ENCODE peak calls at places on chromosome 21, in seven cellular contexts. W is activated gamma-delta T cell treated with Interleukin-2 at 50 U/mL for 16 hours; I is activated T-helper 1 cell treated with anti-CD3 and anti-CD28 coated beads, Interleukin-2, amount 50 U/mL, for 16 hours; H is uterus; G is fibroblast of the aortic adventitia; J is adipocyte; Q is T47D. V is an unnamed sample.

GRCh38 chr21:25885880-25886279 is 151.1 kb downstream of the GABPA start:
- DNase-seq in Q (no peak), H (no peak), G (peak), J (no peak), W (no peak), I (no peak), V (no peak)

GRCh38 chr21:23402929-23403520 is 2204.3 kb downstream of the MRPL39 start:
- DNase-seq in I (no peak), H (no peak), G (no peak), W (no peak), J (no peak), Q (peak), V (no peak)

GRCh38 chr21:43343095-43343991 is 83.6 kb downstream of the SIK1 start:
- DNase-seq in J (no peak), G (no peak), I (no peak), W (no peak), H (no peak), Q (peak), V (no peak)

GRCh38 chr21:42558368-42558767 is 44.7 kb downstream of the SLC37A1 start:
- DNase-seq in I (no peak), G (no peak), W (no peak), Q (no peak), H (no peak), J (no peak), V (no peak)

GRCh38 chr21:30479259-30479658 is 908 bp downstream of the KRTAP19-1 start:
- DNase-seq in J (no peak), W (no peak), G (no peak), H (no peak), Q (no peak), I (no peak), V (no peak)

GRCh38 chr21:45329261-45330074 is 41.8 kb upstream of the POFUT2 start:
- DNase-seq in Q (no peak), J (no peak), I (no peak), H (no peak), G (no peak), W (no peak), V (no peak)

GRCh38 chr21:45525910-45526306 is 16.3 kb downstream of the SLC19A1 start:
- DNase-seq in J (no peak), Q (no peak), W (no peak), G (no peak), I (no peak), H (no peak), V (no peak)

GRCh38 chr21:33968998-33969353 is 53.4 kb upstream of the ATP5PO start:
- DNase-seq in G (no peak), I (no peak), H (no peak), J (no peak), W (no peak), Q (no peak), V (no peak)

GRCh38 chr21:45562401-45562800 is 20.2 kb upstream of the SLC19A1 start:
- DNase-seq in J (no peak), W (no peak), I (no peak), Q (no peak), G (no peak), H (no peak), V (no peak)

GRCh38 chr21:34513109-34513675 is 1.2 kb upstream of the KCNE1 start:
- DNase-seq in G (no peak), H (no peak), I (no peak), W (no peak), J (peak), Q (no peak), V (no peak)

GRCh38 chr21:35075546-35075945 is 26.4 kb upstream of the RUNX1 start:
- DNase-seq in Q (no peak), J (no peak), W (no peak), G (peak), H (no peak), I (no peak), V (no peak)

GRCh38 chr21:35737899-35738341 is 322.4 kb downstream of the SETD4 start:
- DNase-seq in J (peak), G (peak), W (no peak), I (no peak), H (no peak), Q (no peak), V (peak)

GRCh38 chr21:29074783-29075182 is 1.3 kb upstream of the CCT8 start:
- DNase-seq in G (no peak), W (no peak), J (no peak), Q (no peak), H (no peak), I (no peak), V (no peak)

GRCh38 chr21:38171723-38172344 is 85.0 kb upstream of the KCNJ15 start:
- DNase-seq in G (peak), H (no peak), J (peak), Q (peak), I (no peak), W (no peak), V (no peak)

GRCh38 chr21:42616366-42617340 is 36.8 kb upstream of the PDE9A start:
- DNase-seq in Q (no peak), W (no peak), I (no peak), G (no peak), H (peak), J (no peak), V (no peak)

GRCh38 chr21:37565530-37566223 is 199.1 kb downstream of the DYRK1A start:
- DNase-seq in I (no peak), W (no peak), J (peak), H (no peak), Q (peak), G (peak), V (peak)

GRCh38 chr21:31326478-31327247 is 17.4 kb downstream of the TIAM1 start:
- DNase-seq in I (peak), J (peak), G (peak), Q (no peak), W (no peak), H (no peak), V (no peak)